ENCODE peak calls at places on chromosomes 11 and 22, in four cellular contexts. T is hippocampal formation, A is AG09309, R is GM13977. M is an unnamed sample.

GRCh38 chr11:31636983-31637382 is 127.4 kb downstream of the ELP4 start:
- DNase-seq in T (no peak), A (no peak), R (no peak), M (no peak)

GRCh38 chr22:22593964-22594656 is 35.0 kb upstream of the PRAME start:
- DNase-seq in T (no peak), A (no peak), R (peak; percentile 55), M (peak; percentile 86)

GRCh38 chr11:109033627-109034340 is 368.9 kb downstream of the DDX10 start:
- DNase-seq in T (no peak), A (peak; percentile 80), R (no peak), M (no peak)

GRCh38 chr11:130675456-130675855 is 227.0 kb downstream of the ADAMTS15 start:
- DNase-seq in T (no peak), A (no peak), R (no peak), M (no peak)

GRCh38 chr11:46529928-46530574 is 63.8 kb downstream of the AMBRA1 start:
- DNase-seq in T (no peak), A (no peak), R (no peak), M (no peak)

GRCh38 chr11:116777056-116777455 is 4.3 kb upstream of the BUD13 start:
- DNase-seq in T (no peak), A (no peak), R (no peak), M (no peak)

GRCh38 chr11:126719740-126720139 is 280.8 kb downstream of the KIRREL3 start:
- DNase-seq in T (no peak), A (no peak), R (no peak), M (no peak)

GRCh38 chr11:95487391-95487790 is 256.4 kb upstream of the SESN3 start:
- DNase-seq in T (no peak), A (no peak), R (peak; percentile 88), M (no peak)

GRCh38 chr11:27719575-27719925 is 19.3 kb upstream of the BDNF start:
- DNase-seq in T (no peak), A (no peak), R (no peak), M (no peak)

GRCh38 chr11:61332266-61332822 is 561 bp downstream of the DDB1 start:
- DNase-seq in T (no peak), A (no peak), R (no peak), M (peak; percentile 69)

GRCh38 chr11:129790131-129790530 is 25.5 kb upstream of the TMEM45B start:
- DNase-seq in T (no peak), A (no peak), R (no peak), M (no peak)

GRCh38 chr11:73152861-73153483 is 10.9 kb upstream of the FCHSD2 start:
- DNase-seq in T (no peak), A (no peak), R (peak; percentile 81), M (peak; percentile 88)

GRCh38 chr11:1125803-1126202 is 31.9 kb upstream of the MUC5AC start:
- DNase-seq in T (no peak), A (no peak), R (no peak), M (no peak)

GRCh38 chr11:46526489-46527215 is 67.2 kb downstream of the AMBRA1 start:
- DNase-seq in T (no peak), A (no peak), R (no peak), M (no peak)

GRCh38 chr11:34833602-34834001 is 82.6 kb downstream of the APIP start:
- DNase-seq in T (no peak), A (no peak), R (no peak), M (no peak)

GRCh38 chr11:117334896-117335295 is 7.2 kb downstream of the CEP164 start:
- DNase-seq in T (no peak), A (no peak), R (no peak), M (no peak)

GRCh38 chr11:77204792-77205466 is 76.9 kb downstream of the MYO7A start:
- DNase-seq in T (no peak), A (no peak), R (no peak), M (no peak)

GRCh38 chr11:75421035-75421602 is 11.9 kb downstream of the KLHL35 start:
- DNase-seq in T (peak; percentile 38), A (no peak), R (no peak), M (no peak)

GRCh38 chr11:132427611-132428010 is 1057.2 kb downstream of the NTM start:
- DNase-seq in T (no peak), A (no peak), R (no peak), M (no peak)

GRCh38 chr11:126917531-126918204 is 82.9 kb downstream of the KIRREL3 start:
- DNase-seq in T (peak; percentile 12), A (peak; percentile 97), R (peak; percentile 27), M (no peak)

GRCh38 chr11:86696004-86696403 is 23.6 kb upstream of the ME3 start:
- DNase-seq in T (no peak), A (peak; percentile 81), R (no peak), M (no peak)

GRCh38 chr22:20807315-20807752 is 33.4 kb downstream of the SERPIND1 start:
- DNase-seq in T (peak; percentile 12), A (peak; percentile 87), R (no peak), M (no peak)

GRCh38 chr11:128342511-128343133 is 244.7 kb downstream of the ETS1 start:
- DNase-seq in T (no peak), A (peak; percentile 28), R (peak; percentile 59), M (peak; percentile 90)

GRCh38 chr11:47057374-47057773 is 119.3 kb downstream of the ARFGAP2 start:
- DNase-seq in T (no peak), A (no peak), R (no peak), M (no peak)

GRCh38 chr11:30984827-30985226 is 384.7 kb downstream of the DCDC1 start:
- DNase-seq in T (no peak), A (no peak), R (no peak), M (no peak)

GRCh38 chr11:66904055-66904454 is 47.2 kb downstream of the LRFN4 start:
- DNase-seq in T (no peak), A (no peak), R (no peak), M (no peak)

GRCh38 chr11:116644948-116645305 is 127.9 kb downstream of the BUD13 start:
- DNase-seq in T (no peak), A (no peak), R (no peak), M (no peak)

M was measured in activated CD4-positive, alpha-beta T cell treated with anti-CD3 and anti-CD28 coated beads, Interleukin-2, amount 10 ng/mL, durations not matched to agents 24 days and 14 days.